ENCODE peak calls at places on chromosomes 5 and 9, in five cellular contexts. P, W, J, U and O are unnamed samples.

GRCh38 chr9:134494905-134495304 is 146.7 kb upstream of the COL5A1 start:
- DNase-seq in U (no peak), J (no peak), W (no peak), P (no peak), O (no peak)

GRCh38 chr9:108786756-108787663 is 68.8 kb downstream of the ACTL7B start:
- DNase-seq in J (peak), U (peak), P (no peak), W (no peak), O (peak)

GRCh38 chr5:107383414-107383813 is 287.3 kb downstream of the EFNA5 start:
- DNase-seq in J (no peak), U (no peak), W (no peak), P (no peak), O (no peak)

GRCh38 chr5:143352691-143353090 is 50.8 kb downstream of the NR3C1 start:
- DNase-seq in J (no peak), W (peak), U (no peak), P (no peak), O (no peak)

GRCh38 chr9:127218818-127219217 is 45.8 kb upstream of the GARNL3 start:
- DNase-seq in W (no peak), U (no peak), J (no peak), P (no peak), O (no peak)

GRCh38 chr5:102663771-102664530 is 91.2 kb upstream of the PAM start:
- DNase-seq in W (no peak), J (no peak), P (no peak), U (peak), O (no peak)

GRCh38 chr5:116675628-116675910 is 100.9 kb upstream of the SEMA6A start:
- DNase-seq in U (no peak), P (no peak), J (no peak), W (no peak), O (no peak)

GRCh38 chr9:36867241-36867640 is 166.8 kb downstream of the PAX5 start:
- DNase-seq in U (no peak), W (no peak), J (no peak), P (no peak), O (no peak)

GRCh38 chr5:9787813-9788600 is 157.9 kb upstream of the TAS2R1 start:
- DNase-seq in J (no peak), U (no peak), P (no peak), W (no peak), O (no peak)

GRCh38 chr9:2601785-2602378 is 19.7 kb upstream of the VLDLR start:
- DNase-seq in W (no peak), U (no peak), P (no peak), J (no peak), O (no peak)

GRCh38 chr5:72363146-72363802 is 43.1 kb downstream of the PTCD2 start:
- DNase-seq in J (peak), W (no peak), U (peak), P (no peak), O (peak)

GRCh38 chr9:68678430-68678829 is 26.6 kb upstream of the PIP5K1B start:
- DNase-seq in W (no peak), U (no peak), P (no peak), J (peak), O (no peak)

GRCh38 chr9:117821943-117822342 is 117.7 kb downstream of the TLR4 start:
- DNase-seq in P (no peak), U (no peak), W (no peak), J (no peak), O (no peak)

GRCh38 chr9:120933310-120934044 is 6.9 kb upstream of the TRAF1 start:
- DNase-seq in W (no peak), P (no peak), U (no peak), J (no peak), O (no peak)

GRCh38 chr9:93094294-93095204 is 1.5 kb upstream of the CARD19 start:
- DNase-seq in P (peak), J (no peak), U (no peak), W (no peak), O (no peak)

GRCh38 chr5:142561486-142562097 is 124.3 kb downstream of the FGF1 start:
- DNase-seq in U (peak), P (no peak), J (no peak), W (no peak), O (peak)

GRCh38 chr5:72314571-72315172 is 5.4 kb downstream of the MRPS27 start:
- DNase-seq in W (no peak), J (peak), U (peak), P (no peak), O (peak)

GRCh38 chr9:75993434-75993833 is 103.0 kb downstream of the PCSK5 start:
- DNase-seq in W (no peak), J (peak), P (no peak), U (peak), O (peak)

GRCh38 chr5:14039063-14039462 is 94.6 kb upstream of the DNAH5 start:
- DNase-seq in P (no peak), U (peak), W (no peak), J (peak), O (peak)

GRCh38 chr9:114027159-114027895 is 50.8 kb downstream of the AMBP start:
- DNase-seq in J (no peak), W (no peak), P (no peak), U (no peak), O (no peak)

GRCh38 chr5:132546108-132546507 is 2.8 kb upstream of the IL5 start:
- DNase-seq in U (no peak), P (no peak), W (no peak), J (no peak), O (no peak)

GRCh38 chr5:151048526-151048925 is 28.1 kb downstream of the GPX3 start:
- DNase-seq in P (no peak), W (no peak), J (no peak), U (peak), O (no peak)

GRCh38 chr5:136769900-136770684 is 404.7 kb upstream of the TRPC7 start:
- DNase-seq in J (peak), W (peak), U (peak), P (peak), O (peak)

GRCh38 chr9:94908583-94909249 is 182.2 kb downstream of the AOPEP start:
- DNase-seq in P (no peak), W (no peak), U (peak), J (no peak), O (no peak)

GRCh38 chr5:109688647-109688998 is 1.1 kb upstream of the MAN2A1 start:
- DNase-seq in J (peak), P (no peak), U (peak), W (no peak), O (peak)

GRCh38 chr9:34133436-34133949 is 7.0 kb upstream of the DCAF12 start:
- DNase-seq in J (no peak), P (no peak), W (no peak), U (no peak), O (no peak)

GRCh38 chr9:128552744-128553221 is 396 bp downstream of the SPTAN1 start:
- DNase-seq in W (peak), J (peak), U (no peak), P (peak), O (peak)

GRCh38 chr5:116479776-116480675 is 94.6 kb downstream of the SEMA6A start:
- DNase-seq in U (no peak), P (no peak), W (no peak), J (peak), O (peak)

GRCh38 chr5:87722286-87722685 is 309.6 kb upstream of the CCNH start:
- DNase-seq in J (no peak), W (no peak), U (peak), P (no peak), O (peak)

GRCh38 chr9:81529556-81530193 is 159.7 kb downstream of the TLE1 start:
- DNase-seq in W (no peak), P (peak), U (peak), J (peak), O (peak)

DNA sequence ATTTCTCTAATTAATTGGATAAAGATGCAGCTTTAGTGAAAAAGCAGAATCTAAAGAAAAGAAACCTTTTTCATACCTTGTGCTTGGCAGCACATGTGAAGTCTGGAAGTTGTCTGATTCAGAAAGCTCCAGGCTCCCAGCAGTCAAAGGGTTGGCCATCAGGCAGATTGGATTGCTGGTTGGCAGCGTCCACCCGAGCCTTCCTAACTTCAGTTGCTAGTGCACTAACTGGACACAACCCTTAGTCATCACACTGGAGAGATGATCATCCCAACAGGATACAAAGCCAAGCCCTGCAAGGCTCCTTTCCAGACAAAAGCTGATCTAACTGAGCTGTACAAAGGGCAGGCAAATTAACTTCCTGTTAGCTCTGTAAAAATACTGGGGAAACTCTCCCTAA is 185.5 kb downstream of the SNX18 start:
- DNase-seq in U (peak), P (peak), J (peak), W (no peak), O (peak)
- H3K4me3 ChIP-seq in U (no peak), P (no peak), J (no peak), W (no peak), O (no peak)

DNA sequence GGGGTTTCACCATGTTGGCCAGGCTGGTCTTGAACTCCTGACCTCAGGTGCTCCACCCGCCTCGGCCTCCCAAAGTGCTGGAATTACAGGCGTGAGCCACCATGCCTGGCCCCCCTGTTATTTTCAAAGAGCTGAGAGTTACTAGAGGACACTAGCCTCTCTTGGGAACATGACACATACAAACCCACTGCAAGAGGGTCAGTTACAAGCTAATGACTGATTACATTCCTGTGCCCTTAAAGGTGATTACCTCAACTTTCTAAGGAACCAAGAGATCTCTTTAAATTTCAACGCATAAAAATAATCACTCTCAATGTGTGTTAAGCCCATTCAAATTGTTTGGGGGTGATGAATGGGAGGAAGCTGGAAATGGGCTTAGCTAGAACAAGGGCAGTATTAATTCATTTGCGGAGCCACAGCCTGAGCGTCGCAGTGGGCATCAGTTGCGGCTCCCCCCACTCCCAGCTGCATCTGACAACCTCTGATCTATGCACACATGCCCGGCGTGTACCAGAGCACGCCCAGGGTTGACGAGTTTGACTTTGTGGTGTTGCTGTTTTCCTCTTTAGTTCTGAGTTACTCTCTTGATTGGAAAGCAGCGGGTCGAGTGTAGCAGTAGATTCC is 146.9 kb downstream of the GOLPH3 start:
- DNase-seq in W (no peak), J (no peak), P (no peak), U (peak), O (no peak)
- H3K4me3 ChIP-seq in W (no peak), J (peak), P (no peak), U (peak), O (peak)

DNA sequence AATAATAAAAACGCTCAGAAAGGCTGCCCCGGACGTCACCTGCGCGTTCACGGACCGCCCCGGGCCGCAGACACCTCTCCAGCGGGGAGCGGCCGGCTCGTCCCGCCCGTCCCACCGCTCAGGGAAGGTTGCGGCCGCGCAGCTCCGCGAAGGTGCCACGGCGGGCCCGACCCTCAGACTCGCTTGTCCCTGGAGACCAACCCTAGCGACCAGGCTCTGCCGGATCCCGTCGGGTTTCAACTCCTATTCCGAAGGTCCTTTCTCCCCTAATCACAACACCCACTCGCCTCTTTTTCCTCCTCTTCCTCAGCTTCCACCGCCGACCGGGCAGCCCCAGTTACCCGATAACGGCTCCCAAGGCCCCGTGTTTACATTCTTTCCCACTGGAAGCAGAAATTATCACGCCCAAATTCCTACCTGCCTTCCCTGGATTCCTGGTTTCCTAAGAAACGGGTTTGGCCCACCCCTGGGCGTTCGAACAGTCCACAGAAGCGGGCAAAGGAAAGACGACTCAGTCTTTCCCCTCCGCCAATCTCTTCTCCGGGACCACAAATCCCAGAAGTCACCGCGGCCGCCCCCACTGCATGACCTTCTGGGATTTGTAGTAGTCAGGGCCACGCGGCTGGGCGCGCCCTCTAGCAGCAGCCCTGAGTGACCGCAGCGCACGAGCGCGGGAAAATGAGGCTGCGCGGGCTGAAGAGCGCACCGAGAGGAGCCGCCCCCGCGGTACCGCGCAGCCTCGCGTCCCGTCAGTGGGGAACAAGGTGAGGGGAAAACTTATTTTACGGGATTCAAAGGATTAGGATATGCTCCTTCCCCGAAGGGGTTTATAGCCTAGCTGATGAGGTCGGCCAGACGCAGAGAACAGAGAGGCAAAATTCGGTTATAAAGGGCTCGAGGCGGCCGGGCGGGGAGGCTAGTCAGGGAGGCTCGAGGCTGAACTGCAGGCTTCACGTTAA is at the start of gene TTC33:
- DNase-seq in W (peak), P (peak), J (peak), U (peak), O (peak)
- H3K4me3 ChIP-seq in W (peak), P (peak), J (peak), U (peak), O (peak)

DNA sequence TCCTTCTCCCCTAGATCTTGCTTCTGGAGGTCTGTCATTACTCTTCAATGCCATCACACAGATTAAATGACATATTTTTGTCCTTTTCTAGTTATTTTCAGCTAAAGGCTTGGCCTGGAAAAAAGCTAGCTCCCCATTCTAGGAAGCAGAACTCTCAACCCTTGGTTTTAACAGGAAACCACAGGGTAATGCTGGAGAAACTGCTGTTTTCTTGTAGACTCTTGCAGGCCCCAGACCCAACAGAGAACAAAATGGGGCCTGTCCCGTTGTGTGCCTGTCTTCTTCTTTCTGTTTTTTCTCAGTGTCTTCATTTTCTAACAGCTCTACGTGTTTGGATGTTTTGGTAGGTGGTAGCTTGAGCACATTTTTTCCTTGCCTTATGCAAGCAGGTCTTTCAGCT is 21.5 kb downstream of the DCANP1 start:
- DNase-seq in U (no peak), J (no peak), P (no peak), W (no peak), O (no peak)
- H3K4me3 ChIP-seq in U (no peak), J (no peak), P (no peak), W (no peak), O (no peak)

GRCh38 chr9:18245911-18246310 is 228.0 kb upstream of the ADAMTSL1 start:
- DNase-seq in J (no peak), U (no peak), W (no peak), P (no peak), O (no peak)

GRCh38 chr9:18255747-18256146 is 218.2 kb upstream of the ADAMTSL1 start:
- DNase-seq in W (no peak), J (no peak), U (peak), P (no peak), O (no peak)

GRCh38 chr9:18255158-18255629 is 218.8 kb upstream of the ADAMTSL1 start:
- DNase-seq in W (peak), P (peak), J (peak), U (peak), O (peak)

GRCh38 chr9:18253950-18254349 is 220.0 kb upstream of the ADAMTSL1 start:
- DNase-seq in J (no peak), U (no peak), P (no peak), W (no peak), O (no peak)

GRCh38 chr9:18250051-18250450 is 223.9 kb upstream of the ADAMTSL1 start:
- DNase-seq in U (no peak), W (no peak), J (no peak), P (no peak), O (no peak)
- H3K4me3 ChIP-seq in U (no peak), W (no peak), J (no peak), P (no peak), O (no peak)

DNA sequence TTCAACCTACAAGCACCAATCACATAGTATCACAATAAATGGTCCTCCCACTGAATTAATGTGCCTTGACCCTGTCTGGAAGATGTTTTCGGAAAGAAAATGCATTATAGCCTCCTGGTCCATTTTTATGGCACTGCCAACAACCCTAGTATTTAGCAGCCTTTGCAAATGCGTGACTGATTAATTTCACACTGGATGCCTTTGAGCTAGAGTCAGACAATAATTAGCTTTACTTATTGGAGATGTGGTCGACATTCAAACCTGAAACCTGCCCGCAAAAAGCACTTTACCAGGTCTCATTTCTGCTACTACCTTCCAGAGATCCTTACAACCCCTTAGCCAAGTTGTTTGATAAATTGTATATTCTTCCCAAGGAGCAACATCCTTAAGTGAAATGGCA is 119.3 kb upstream of the DPYSL3 start:
- DNase-seq in U (no peak), J (no peak), W (no peak), P (no peak), O (peak)
- H3K4me3 ChIP-seq in U (no peak), J (no peak), W (no peak), P (no peak), O (no peak)